ENCODE peak calls at places on chromosomes 2 and 18, in seven cellular contexts. One of them, this sample, is unnamed.

GRCh38 chr2:23384551-23385349 is at the start of gene KLHL29:
- DNase-seq in transverse colon: peak; percentile 85
- DNase-seq in fibroblast of pulmonary artery: peak; percentile 71
- DNase-seq in epithelial cell of esophagus: peak; percentile 82
- DNase-seq in BJ: no peak
- DNase-seq in AG09309: no peak
- DNase-seq in adrenal gland: peak; percentile 84
- DNase-seq in this sample: no peak

GRCh38 chr2:191165190-191165643 is 14.4 kb upstream of the STAT4 start:
- DNase-seq in transverse colon: no peak
- DNase-seq in fibroblast of pulmonary artery: peak; percentile 81
- DNase-seq in epithelial cell of esophagus: peak; percentile 68
- DNase-seq in BJ: peak; percentile 20
- DNase-seq in AG09309: no peak
- DNase-seq in adrenal gland: no peak
- DNase-seq in this sample: no peak

GRCh38 chr2:112644933-112645395 is 775 bp upstream of the SLC20A1 start:
- DNase-seq in transverse colon: no peak
- DNase-seq in fibroblast of pulmonary artery: no peak
- DNase-seq in epithelial cell of esophagus: no peak
- DNase-seq in BJ: no peak
- DNase-seq in AG09309: no peak
- DNase-seq in adrenal gland: no peak
- DNase-seq in this sample: no peak

GRCh38 chr2:48471048-48471474 is 58.9 kb upstream of the STON1 start:
- DNase-seq in transverse colon: no peak
- DNase-seq in fibroblast of pulmonary artery: peak; percentile 86
- DNase-seq in epithelial cell of esophagus: peak; percentile 74
- DNase-seq in BJ: peak; percentile 41
- DNase-seq in AG09309: peak; percentile 43
- DNase-seq in adrenal gland: no peak
- DNase-seq in this sample: no peak

GRCh38 chr2:173963323-173963816 is 1.8 kb downstream of the SP3 start:
- DNase-seq in transverse colon: peak; percentile 46
- DNase-seq in fibroblast of pulmonary artery: peak; percentile 83
- DNase-seq in epithelial cell of esophagus: peak; percentile 68
- DNase-seq in BJ: no peak
- DNase-seq in AG09309: no peak
- DNase-seq in adrenal gland: peak; percentile 60
- DNase-seq in this sample: no peak

GRCh38 chr2:142040554-142040953 is 90.3 kb downstream of the LRP1B start:
- DNase-seq in transverse colon: no peak
- DNase-seq in fibroblast of pulmonary artery: no peak
- DNase-seq in epithelial cell of esophagus: no peak
- DNase-seq in BJ: no peak
- DNase-seq in AG09309: no peak
- DNase-seq in adrenal gland: no peak
- DNase-seq in this sample: no peak

GRCh38 chr2:40218679-40219078 is 233.2 kb downstream of the SLC8A1 start:
- DNase-seq in transverse colon: peak; percentile 43
- DNase-seq in fibroblast of pulmonary artery: no peak
- DNase-seq in epithelial cell of esophagus: peak; percentile 33
- DNase-seq in BJ: no peak
- DNase-seq in AG09309: no peak
- DNase-seq in adrenal gland: peak; percentile 54
- DNase-seq in this sample: peak; percentile 49

GRCh38 chr2:157053876-157054275 is 203.6 kb upstream of the GALNT5 start:
- DNase-seq in transverse colon: no peak
- DNase-seq in fibroblast of pulmonary artery: peak; percentile 17
- DNase-seq in epithelial cell of esophagus: no peak
- DNase-seq in BJ: no peak
- DNase-seq in AG09309: no peak
- DNase-seq in adrenal gland: no peak
- DNase-seq in this sample: no peak

GRCh38 chr2:132670104-132670960 is at the start of gene LYPD1:
- DNase-seq in transverse colon: no peak
- DNase-seq in fibroblast of pulmonary artery: no peak
- DNase-seq in epithelial cell of esophagus: peak; percentile 15
- DNase-seq in BJ: no peak
- DNase-seq in AG09309: no peak
- DNase-seq in adrenal gland: no peak
- DNase-seq in this sample: no peak

GRCh38 chr2:122094557-122094956 is 339.1 kb downstream of the TSN start:
- DNase-seq in transverse colon: no peak
- DNase-seq in fibroblast of pulmonary artery: no peak
- DNase-seq in epithelial cell of esophagus: no peak
- DNase-seq in BJ: no peak
- DNase-seq in AG09309: no peak
- DNase-seq in adrenal gland: no peak
- DNase-seq in this sample: no peak

GRCh38 chr2:55175254-55176093 is 56.6 kb downstream of the CLHC1 start:
- DNase-seq in transverse colon: no peak
- DNase-seq in fibroblast of pulmonary artery: peak; percentile 71
- DNase-seq in epithelial cell of esophagus: peak; percentile 69
- DNase-seq in BJ: no peak
- DNase-seq in AG09309: peak; percentile 49
- DNase-seq in adrenal gland: no peak
- DNase-seq in this sample: no peak

GRCh38 chr2:111184725-111185495 is 64.2 kb downstream of the BCL2L11 start:
- DNase-seq in transverse colon: no peak
- DNase-seq in fibroblast of pulmonary artery: no peak
- DNase-seq in epithelial cell of esophagus: no peak
- DNase-seq in BJ: no peak
- DNase-seq in AG09309: no peak
- DNase-seq in adrenal gland: no peak
- DNase-seq in this sample: no peak

GRCh38 chr2:212968284-212969081 is 182.9 kb downstream of the IKZF2 start:
- DNase-seq in transverse colon: no peak
- DNase-seq in fibroblast of pulmonary artery: no peak
- DNase-seq in epithelial cell of esophagus: peak; percentile 85
- DNase-seq in BJ: no peak
- DNase-seq in AG09309: no peak
- DNase-seq in adrenal gland: no peak
- DNase-seq in this sample: no peak

GRCh38 chr2:214401580-214401979 is 9.3 kb upstream of the VWC2L start:
- DNase-seq in transverse colon: no peak
- DNase-seq in fibroblast of pulmonary artery: no peak
- DNase-seq in epithelial cell of esophagus: peak; percentile 53
- DNase-seq in BJ: no peak
- DNase-seq in AG09309: no peak
- DNase-seq in adrenal gland: no peak
- DNase-seq in this sample: no peak

DNA sequence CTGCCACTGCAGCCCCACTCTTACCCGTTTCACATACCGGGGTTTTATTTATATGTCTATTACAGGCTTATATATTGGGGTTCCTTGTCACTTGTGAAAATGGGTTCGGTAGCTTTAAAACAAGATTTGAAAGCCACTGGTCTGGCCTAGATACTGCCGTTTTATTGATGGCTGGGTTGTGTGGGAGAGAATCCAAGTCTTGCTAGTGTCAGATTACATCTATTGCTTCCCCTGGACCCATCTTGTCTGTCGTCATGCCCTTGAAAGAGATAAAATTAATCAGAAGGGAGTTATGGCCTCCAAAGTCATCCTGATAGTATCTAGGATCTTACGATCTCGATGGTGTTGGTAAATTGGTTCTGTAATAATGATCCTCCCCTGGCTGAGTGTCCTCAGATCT is 79.4 kb downstream of the EIPR1 start:
- DNase-seq in transverse colon: no peak
- DNase-seq in fibroblast of pulmonary artery: no peak
- DNase-seq in epithelial cell of esophagus: no peak
- DNase-seq in BJ: no peak
- DNase-seq in AG09309: no peak
- DNase-seq in adrenal gland: peak; percentile 51
- DNase-seq in this sample: no peak
- TF ChIP-seq CTCF in transverse colon: no peak
- TF ChIP-seq CTCF in fibroblast of pulmonary artery: no peak
- TF ChIP-seq CTCF in epithelial cell of esophagus: no peak
- TF ChIP-seq CTCF in BJ: no peak
- TF ChIP-seq CTCF in AG09309: no peak
- TF ChIP-seq CTCF in adrenal gland: no peak
- TF ChIP-seq CTCF in this sample: no peak

DNA sequence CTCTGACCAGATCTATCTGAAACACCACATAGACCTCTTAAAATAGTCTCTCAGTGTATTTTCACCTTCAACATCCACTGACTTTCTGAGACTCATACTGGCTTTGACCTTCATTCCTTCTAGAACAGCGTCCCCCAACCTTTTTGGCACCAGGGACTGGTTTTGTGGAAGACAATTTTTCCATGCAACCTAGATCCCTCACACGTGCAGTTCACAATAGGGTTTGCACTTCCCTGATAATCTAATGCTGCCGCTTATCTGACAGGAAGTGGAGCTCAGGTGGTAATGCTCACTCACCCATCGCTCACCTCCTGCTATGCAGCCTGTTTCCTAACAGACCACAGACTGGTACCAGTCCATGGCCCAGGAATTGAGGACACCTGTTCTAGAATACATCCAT is 3.2 kb downstream of the NBAS start:
- DNase-seq in transverse colon: no peak
- DNase-seq in fibroblast of pulmonary artery: no peak
- DNase-seq in epithelial cell of esophagus: peak; percentile 50
- DNase-seq in BJ: no peak
- DNase-seq in AG09309: no peak
- DNase-seq in adrenal gland: no peak
- DNase-seq in this sample: no peak
- H3K4me3 ChIP-seq in transverse colon: no peak overlapping the region
- H3K4me3 ChIP-seq in fibroblast of pulmonary artery: no peak overlapping the region
- H3K4me3 ChIP-seq in epithelial cell of esophagus: no peak overlapping the region
- H3K4me3 ChIP-seq in BJ: no peak overlapping the region
- H3K4me3 ChIP-seq in AG09309: no peak overlapping the region
- H3K4me3 ChIP-seq in adrenal gland: no peak overlapping the region
- H3K4me3 ChIP-seq in this sample: no peak overlapping the region

DNA sequence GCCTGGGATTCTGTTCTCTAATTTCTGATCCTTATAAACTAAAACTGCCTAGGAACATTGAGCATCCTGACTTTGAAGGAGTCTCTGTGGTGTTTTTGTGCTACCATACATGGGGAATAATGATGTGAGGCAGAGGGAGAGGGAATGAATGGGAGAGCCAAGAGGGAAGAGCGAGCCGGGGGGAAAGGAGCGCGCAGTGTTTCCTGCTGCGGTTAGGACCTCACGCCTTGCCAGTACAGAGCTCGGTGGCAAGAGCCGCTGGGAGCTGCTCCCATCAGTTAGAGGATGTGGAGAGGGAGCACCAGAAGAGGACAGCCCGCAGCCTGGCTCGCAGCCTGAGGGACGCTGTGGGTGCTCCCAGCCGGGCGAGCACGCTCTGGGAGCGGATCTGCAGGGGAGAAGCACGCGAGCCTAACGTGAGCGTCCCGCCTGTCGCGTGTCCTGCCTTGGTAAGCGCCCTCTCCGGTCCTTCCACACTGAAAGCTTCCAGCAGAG is 114.7 kb downstream of the FAM210A start:
- DNase-seq in transverse colon: no peak
- DNase-seq in fibroblast of pulmonary artery: peak; percentile 63
- DNase-seq in epithelial cell of esophagus: peak; percentile 6
- DNase-seq in BJ: no peak
- DNase-seq in AG09309: no peak
- DNase-seq in adrenal gland: peak; percentile 34
- DNase-seq in this sample: no peak
- TF ChIP-seq CTCF in transverse colon: no peak
- TF ChIP-seq CTCF in fibroblast of pulmonary artery: no peak
- TF ChIP-seq CTCF in epithelial cell of esophagus: no peak
- TF ChIP-seq CTCF in BJ: no peak
- TF ChIP-seq CTCF in AG09309: no peak
- TF ChIP-seq CTCF in adrenal gland: no peak
- TF ChIP-seq CTCF in this sample: no peak

DNA sequence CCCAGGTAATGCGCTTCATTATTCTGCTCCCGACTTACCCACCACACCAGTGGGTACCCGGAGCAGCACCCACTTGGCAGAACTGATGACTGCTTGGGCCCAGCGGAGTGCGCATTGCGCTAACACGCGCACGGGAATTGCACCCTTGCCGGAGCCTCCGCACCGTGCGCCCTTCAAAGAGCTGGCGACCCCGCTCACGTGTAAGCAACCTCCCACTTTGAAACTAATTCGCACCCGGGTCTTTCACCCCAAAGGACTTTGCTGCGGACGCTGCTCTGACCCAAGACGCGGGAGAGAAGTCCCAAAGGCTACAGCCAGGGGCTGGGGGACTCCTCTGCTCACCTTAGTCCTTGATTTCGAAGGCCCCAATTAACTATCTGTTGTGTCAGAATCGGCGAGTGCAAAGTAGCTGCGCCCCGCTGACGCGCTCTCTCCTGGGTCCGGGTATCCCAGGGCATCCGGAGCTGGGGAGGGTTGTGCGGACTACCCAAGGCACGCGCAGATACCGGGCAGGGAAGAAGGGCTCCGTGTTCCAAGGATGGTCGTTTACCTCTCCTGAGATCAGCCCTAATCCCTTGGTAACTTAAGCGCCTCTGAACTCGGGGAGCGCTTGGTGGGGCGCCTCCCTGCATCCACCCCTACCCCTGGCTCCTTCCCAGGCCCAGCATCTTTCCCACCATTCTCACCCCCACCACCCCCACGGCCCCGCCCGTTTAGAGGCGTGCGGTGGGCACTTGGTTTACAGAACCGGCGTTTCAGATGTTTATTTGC is 13.1 kb upstream of the SATB2 start:
- DNase-seq in transverse colon: peak; percentile 26
- DNase-seq in fibroblast of pulmonary artery: no peak
- DNase-seq in epithelial cell of esophagus: no peak
- DNase-seq in BJ: no peak
- DNase-seq in AG09309: no peak
- DNase-seq in adrenal gland: no peak
- DNase-seq in this sample: no peak
- H3K4me3 ChIP-seq in transverse colon: peak overlapping the region; percentile 98
- H3K4me3 ChIP-seq in fibroblast of pulmonary artery: no peak overlapping the region
- H3K4me3 ChIP-seq in epithelial cell of esophagus: no peak overlapping the region
- H3K4me3 ChIP-seq in BJ: no peak overlapping the region
- H3K4me3 ChIP-seq in AG09309: peak overlapping the region; percentile 31
- H3K4me3 ChIP-seq in adrenal gland: peak overlapping the region; percentile 40
- H3K4me3 ChIP-seq in this sample: peak overlapping the region; percentile 6

GRCh38 chr2:83782122-83782521 is 677.0 kb downstream of the SUCLG1 start:
- DNase-seq in transverse colon: no peak
- DNase-seq in fibroblast of pulmonary artery: no peak
- DNase-seq in epithelial cell of esophagus: peak; percentile 4
- DNase-seq in BJ: no peak
- DNase-seq in AG09309: no peak
- DNase-seq in adrenal gland: no peak
- DNase-seq in this sample: no peak
- TF ChIP-seq CTCF in transverse colon: no peak
- TF ChIP-seq CTCF in fibroblast of pulmonary artery: no peak
- TF ChIP-seq CTCF in epithelial cell of esophagus: peak; percentile 8
- TF ChIP-seq CTCF in BJ: no peak
- TF ChIP-seq CTCF in AG09309: no peak
- TF ChIP-seq CTCF in adrenal gland: no peak
- TF ChIP-seq CTCF in this sample: peak; percentile 3